ENCODE peak calls at places on chromosomes 1 and 21, in ten cellular contexts. V is AG09309, N is pancreas, X is lower lobe of right lung, E is HepG2, W is IMR-90, Q is AG10803, U is psoas muscle, K is GM12865, Y is kidney epithelial cell. R is an unnamed sample.

GRCh38 chr1:47680815-47681475 is 243.1 kb downstream of the FOXD2 start:
- DNase-seq in K (no peak), E (no peak), Q (no peak), W (no peak), U (no peak), N (no peak), V (no peak), Y (no peak), X (no peak), R (no peak)

GRCh38 chr1:113935176-113935575 is 6.1 kb downstream of the HIPK1 start:
- DNase-seq in Q (no peak), V (no peak), X (no peak), N (no peak), Y (no peak), W (no peak), K (no peak), E (no peak), U (no peak), R (no peak)

GRCh38 chr1:94055459-94056122 is 65.4 kb downstream of the ABCA4 start:
- DNase-seq in X (no peak), N (no peak), K (no peak), V (no peak), Q (peak; percentile 48), Y (no peak), W (no peak), E (no peak), U (no peak), R (no peak)

GRCh38 chr1:176073524-176074157 is 133.4 kb downstream of the COP1 start:
- DNase-seq in W (peak; percentile 72), K (peak; percentile 75), V (peak; percentile 18), U (no peak), E (peak; percentile 57), X (no peak), N (no peak), Y (peak; percentile 12), Q (peak; percentile 71), R (peak; percentile 68)

GRCh38 chr21:34582506-34583150 is 32.3 kb downstream of the RCAN1 start:
- DNase-seq in Y (no peak), X (no peak), V (no peak), K (peak; percentile 56), E (peak; percentile 37), W (peak; percentile 65), Q (peak; percentile 75), N (no peak), U (no peak), R (peak; percentile 46)

GRCh38 chr1:38735651-38736161 is 123.9 kb downstream of the RRAGC start:
- DNase-seq in Q (peak; percentile 16), N (no peak), E (no peak), U (no peak), X (no peak), K (no peak), Y (no peak), V (peak; percentile 31), W (peak; percentile 81), R (peak; percentile 16)

GRCh38 chr1:200038987-200039848 is 11.7 kb downstream of the NR5A2 start:
- DNase-seq in Q (peak; percentile 29), N (peak; percentile 83), Y (no peak), X (no peak), E (no peak), V (no peak), W (no peak), K (peak; percentile 15), U (peak; percentile 56), R (no peak)

GRCh38 chr1:1290238-1290731 is 10.0 kb downstream of the SCNN1D start:
- DNase-seq in Q (peak; percentile 51), U (peak; percentile 84), V (no peak), E (peak; percentile 52), X (peak; percentile 70), N (peak; percentile 87), K (no peak), Y (no peak), W (no peak), R (peak; percentile 5)

GRCh38 chr1:228091084-228091483 is 8.6 kb downstream of the ARF1 start:
- DNase-seq in N (no peak), Y (no peak), X (no peak), U (no peak), Q (no peak), K (peak; percentile 0), V (no peak), W (no peak), E (no peak), R (no peak)

GRCh38 chr1:26268290-26269197 is 11.3 kb upstream of the SH3BGRL3 start:
- DNase-seq in N (no peak), X (no peak), Q (no peak), K (no peak), E (no peak), U (no peak), V (no peak), W (no peak), Y (no peak), R (no peak)

GRCh38 chr1:45008516-45008915 is 2.6 kb downstream of the HECTD3 start:
- DNase-seq in E (no peak), N (no peak), U (no peak), K (no peak), V (no peak), W (no peak), X (no peak), Y (no peak), Q (no peak), R (no peak)

GRCh38 chr21:32914424-32915070 is 111.2 kb upstream of the OLIG2 start:
- DNase-seq in U (no peak), N (no peak), K (peak; percentile 36), W (no peak), X (no peak), Y (no peak), Q (no peak), V (no peak), E (no peak), R (no peak)

GRCh38 chr1:54777011-54777410 is 12.7 kb upstream of the PARS2 start:
- DNase-seq in X (no peak), Q (no peak), K (no peak), E (no peak), U (no peak), N (no peak), Y (no peak), V (no peak), W (no peak), R (no peak)

GRCh38 chr1:92698932-92699331 is 86.0 kb downstream of the EVI5 start:
- DNase-seq in Q (no peak), K (no peak), E (no peak), U (no peak), N (no peak), Y (no peak), W (no peak), X (no peak), V (no peak), R (no peak)

GRCh38 chr1:248906741-248907661 is 966 bp downstream of the PGBD2 start:
- DNase-seq in V (no peak), E (peak; percentile 12), N (no peak), Y (no peak), W (peak; percentile 25), X (no peak), Q (peak; percentile 59), U (no peak), K (no peak), R (no peak)

GRCh38 chr1:95583811-95584210 is 349.8 kb downstream of the RWDD3 start:
- DNase-seq in W (no peak), Y (no peak), U (no peak), V (no peak), N (no peak), X (no peak), E (no peak), Q (no peak), K (no peak), R (no peak)

GRCh38 chr1:910881-911721 is 12.6 kb upstream of the SAMD11 start:
- DNase-seq in E (no peak), V (no peak), U (peak; percentile 39), N (peak; percentile 15), K (no peak), Y (peak; percentile 44), W (peak; percentile 31), X (no peak), Q (no peak), R (no peak)

DNA sequence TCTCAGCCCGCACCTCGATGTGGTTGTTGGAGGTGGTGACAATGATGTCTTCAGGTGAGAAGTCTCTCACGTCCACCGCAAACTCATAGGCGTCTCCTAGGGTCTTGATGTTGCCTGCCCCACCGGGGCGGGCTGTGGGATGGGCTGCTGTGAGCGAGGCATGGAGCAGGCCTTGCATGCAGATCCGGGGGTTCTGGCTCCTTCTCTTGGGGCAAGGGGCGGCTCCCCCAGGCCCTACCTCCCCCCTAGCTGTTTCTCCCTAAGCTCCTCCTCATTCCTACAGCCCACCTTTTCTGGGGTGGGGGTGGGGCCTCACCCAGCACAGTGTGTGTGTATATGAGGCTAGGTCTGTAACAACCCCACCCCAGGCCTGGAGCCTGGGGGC is 775 bp downstream of the HSPB7 start:
- DNase-seq in X (no peak), U (peak; percentile 63), N (no peak), Q (no peak), Y (no peak), E (no peak), W (no peak), V (no peak), K (no peak), R (no peak)
- H3K4me3 ChIP-seq in X (peak overlapping the region; percentile 37), U (peak overlapping the region; percentile 84), N (no peak overlapping the region), Q (peak overlapping the region; percentile 66), Y (no peak overlapping the region), E (no peak overlapping the region), W (no peak overlapping the region), V (no peak overlapping the region), K (no peak overlapping the region), R (no peak overlapping the region)

DNA sequence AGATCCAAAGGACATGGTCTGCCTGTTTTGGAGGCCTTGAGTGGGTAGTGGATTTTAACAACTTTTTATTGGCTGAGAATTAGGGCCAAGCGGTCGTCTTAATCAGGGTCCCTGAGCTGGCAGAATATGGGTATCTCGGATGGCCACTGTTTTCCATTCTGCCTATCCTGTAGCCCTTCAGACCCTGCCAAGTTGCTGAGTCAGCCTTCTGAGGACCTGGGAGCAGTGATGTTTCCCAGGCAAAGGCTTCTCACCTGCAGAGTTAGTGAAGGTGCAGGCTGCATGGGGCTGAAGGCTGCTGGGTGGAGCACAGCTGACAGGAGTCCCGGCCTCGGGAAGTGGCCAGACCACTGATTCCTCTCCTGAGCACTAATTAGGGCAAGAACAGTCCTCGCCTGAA is 11.4 kb downstream of the RASSF5 start:
- DNase-seq in U (no peak), N (no peak), W (no peak), V (no peak), X (no peak), K (no peak), Q (no peak), E (no peak), Y (no peak), R (no peak)
- TF ChIP-seq CTCF in U (no peak), N (no peak), W (no peak), V (no peak), X (no peak), K (no peak), Q (no peak), E (no peak), Y (no peak), R (no peak)

GRCh38 chr21:45403825-45404725 is 890 bp upstream of the COL18A1 start:
- DNase-seq in N (peak; percentile 58), K (no peak), Y (no peak), X (peak; percentile 47), U (peak; percentile 73), W (peak; percentile 31), E (no peak), Q (peak; percentile 27), V (no peak), R (no peak)
- H3K4me3 ChIP-seq in N (peak overlapping the region; percentile 26), K (no peak overlapping the region), Y (peak overlapping the region; percentile 41), X (peak overlapping the region; percentile 54), U (peak overlapping the region; percentile 56), W (peak overlapping the region; percentile 50), E (peak overlapping the region; percentile 62), Q (peak overlapping the region; percentile 31), V (peak overlapping the region; percentile 15), R (peak overlapping the region; percentile 43)

GRCh38 chr1:152348447-152348846 is 11.4 kb downstream of the FLG2 start:
- DNase-seq in X (no peak), Y (no peak), V (no peak), K (peak; percentile 5), Q (no peak), U (no peak), E (no peak), N (no peak), W (no peak), R (no peak)
- TF ChIP-seq CTCF in X (no peak), Y (peak; percentile 9), V (no peak), K (peak; percentile 3), Q (peak; percentile 32), U (no peak), E (no peak), N (no peak), W (no peak), R (peak; percentile 11)